ENCODE peak calls at places on chromosomes 11 and 22, in ten cellular contexts. Z is activated T-cell treated with anti-CD3 and anti-CD28 coated beads for 1 hour; C is HepG2; Q is SK-N-DZ; V is stimulated activated CD4-positive, alpha-beta T cell treated with anti-CD3 and anti-CD28 coated beads, Interleukin-2, amount 100 ng/mL, for 24 hours; Y is DMS79; J is body of pancreas; F is NCI-H1092 treated with DMSO at 0.1 percent for 48 hours; O is tibial nerve; P is HCEC 1CT. X is an unnamed sample.

GRCh38 chr11:132028380-132029240 is 658.2 kb downstream of the NTM start:
- DNase-seq in Z (no peak), C (peak; percentile 16), Q (no peak), V (no peak), Y (peak; percentile 39), J (peak; percentile 59), F (peak; percentile 76), O (no peak), P (peak; percentile 60), X (peak; percentile 74)

GRCh38 chr11:102226702-102227101 is 90.6 kb upstream of the BIRC3 start:
- DNase-seq in Z (no peak), C (no peak), Q (no peak), V (no peak), Y (no peak), J (no peak), F (no peak), O (no peak), P (peak; percentile 30), X (no peak)

GRCh38 chr11:30485222-30485621 is 100.9 kb downstream of the MPPED2 start:
- DNase-seq in Z (no peak), C (no peak), Q (no peak), V (no peak), Y (no peak), J (no peak), F (no peak), O (no peak), P (no peak), X (no peak)

GRCh38 chr22:45870011-45870410 is 107.0 kb downstream of the WNT7B start:
- DNase-seq in Z (no peak), C (no peak), Q (no peak), V (no peak), Y (no peak), J (no peak), F (no peak), O (no peak), P (no peak), X (peak; percentile 23)

GRCh38 chr11:29448246-29448877 is 568.5 kb downstream of the KCNA4 start:
- DNase-seq in Z (no peak), C (no peak), Q (peak; percentile 21), V (no peak), Y (no peak), J (no peak), F (peak; percentile 4), O (no peak), P (peak; percentile 30), X (no peak)

GRCh38 chr11:12245549-12245986 is 131.8 kb upstream of the PARVA start:
- DNase-seq in Z (no peak), C (no peak), Q (no peak), V (no peak), Y (no peak), J (peak; percentile 39), F (no peak), O (no peak), P (no peak), X (no peak)

GRCh38 chr22:44445307-44445680 is 52.7 kb downstream of the RTL6 start:
- DNase-seq in Z (no peak), C (no peak), Q (no peak), V (no peak), Y (no peak), J (no peak), F (no peak), O (no peak), P (no peak), X (no peak)

GRCh38 chr22:41929158-41929896 is 2.7 kb upstream of the TNFRSF13C start:
- DNase-seq in Z (no peak), C (no peak), Q (no peak), V (no peak), Y (no peak), J (no peak), F (peak; percentile 88), O (no peak), P (no peak), X (no peak)

GRCh38 chr22:17695986-17696385 is 57.4 kb downstream of the BCL2L13 start:
- DNase-seq in Z (no peak), C (no peak), Q (no peak), V (no peak), Y (no peak), J (no peak), F (no peak), O (no peak), P (no peak), X (no peak)

GRCh38 chr11:77449784-77450183 is 24.1 kb downstream of the PAK1 start:
- DNase-seq in Z (no peak), C (no peak), Q (no peak), V (no peak), Y (no peak), J (no peak), F (no peak), O (no peak), P (no peak), X (no peak)

GRCh38 chr11:17476317-17477083 is at the start of gene ABCC8:
- DNase-seq in Z (no peak), C (no peak), Q (peak; percentile 39), V (no peak), Y (no peak), J (no peak), F (peak; percentile 69), O (no peak), P (no peak), X (no peak)

GRCh38 chr11:60016881-60017280 is at the start of gene OOSP4B:
- DNase-seq in Z (no peak), C (no peak), Q (no peak), V (no peak), Y (no peak), J (no peak), F (no peak), O (no peak), P (no peak), X (no peak)

GRCh38 chr22:27797793-27798525 is 3.6 kb downstream of the MN1 start:
- DNase-seq in Z (no peak), C (no peak), Q (no peak), V (no peak), Y (no peak), J (no peak), F (no peak), O (no peak), P (no peak), X (no peak)

GRCh38 chr22:44661659-44662569 is 40.1 kb upstream of the PRR5 start:
- DNase-seq in Z (no peak), C (no peak), Q (no peak), V (no peak), Y (no peak), J (no peak), F (no peak), O (no peak), P (no peak), X (no peak)

GRCh38 chr11:44775366-44776356 is 48.9 kb downstream of the TSPAN18 start:
- DNase-seq in Z (peak; percentile 49), C (peak; percentile 39), Q (peak; percentile 83), V (peak; percentile 75), Y (no peak), J (peak; percentile 61), F (peak; percentile 26), O (peak; percentile 23), P (peak; percentile 9), X (no peak)

GRCh38 chr11:117950320-117950719 is 21.1 kb upstream of the TMPRSS13 start:
- DNase-seq in Z (peak; percentile 51), C (no peak), Q (no peak), V (peak; percentile 53), Y (no peak), J (no peak), F (no peak), O (no peak), P (no peak), X (peak; percentile 52)

GRCh38 chr11:75474878-75475766 is 42.1 kb upstream of the KLHL35 start:
- DNase-seq in Z (peak; percentile 44), C (no peak), Q (peak; percentile 74), V (peak; percentile 58), Y (no peak), J (peak; percentile 29), F (no peak), O (peak; percentile 55), P (peak; percentile 62), X (no peak)

GRCh38 chr11:116614306-116615210 is 158.2 kb downstream of the BUD13 start:
- DNase-seq in Z (no peak), C (no peak), Q (no peak), V (no peak), Y (no peak), J (no peak), F (no peak), O (no peak), P (no peak), X (peak; percentile 49)